ENCODE peak calls at places on chromosomes 11 and 22, in nine cellular contexts. One of them, this sample, is unnamed.

GRCh38 chr11:7651700-7652099 is 21.6 kb downstream of the CYB5R2 start:
- DNase-seq in left ventricle myocardium superior: peak
- DNase-seq in HCT116: no peak
- DNase-seq in NCI-H1105 treated with DMSO at 0.1 percent for 48 hours: no peak
- DNase-seq in AG04450: no peak
- DNase-seq in NCI-H1436: no peak
- DNase-seq in GM20000: no peak
- DNase-seq in HTR-8/SVneo: no peak
- DNase-seq in ovary: no peak
- DNase-seq in this sample: no peak

GRCh38 chr22:45163074-45163416 is 680 bp upstream of the NUP50 start:
- DNase-seq in NCI-H1436: peak
- DNase-seq in ovary: no peak
- DNase-seq in GM20000: no peak
- DNase-seq in left ventricle myocardium superior: no peak
- DNase-seq in AG04450: no peak
- DNase-seq in NCI-H1105 treated with DMSO at 0.1 percent for 48 hours: peak
- DNase-seq in HCT116: no peak
- DNase-seq in HTR-8/SVneo: peak
- DNase-seq in this sample: no peak

GRCh38 chr22:49964493-49965290 is 4.1 kb downstream of the PIM3 start:
- DNase-seq in GM20000: no peak
- DNase-seq in NCI-H1105 treated with DMSO at 0.1 percent for 48 hours: no peak
- DNase-seq in ovary: peak
- DNase-seq in AG04450: no peak
- DNase-seq in HTR-8/SVneo: no peak
- DNase-seq in HCT116: no peak
- DNase-seq in left ventricle myocardium superior: peak
- DNase-seq in NCI-H1436: no peak
- DNase-seq in this sample: peak

GRCh38 chr11:108224908-108225786 is 2.3 kb downstream of the ATM start:
- DNase-seq in NCI-H1436: no peak
- DNase-seq in ovary: no peak
- DNase-seq in NCI-H1105 treated with DMSO at 0.1 percent for 48 hours: no peak
- DNase-seq in HTR-8/SVneo: no peak
- DNase-seq in GM20000: no peak
- DNase-seq in HCT116: no peak
- DNase-seq in AG04450: no peak
- DNase-seq in left ventricle myocardium superior: no peak
- DNase-seq in this sample: peak

GRCh38 chr11:2072551-2073261 is 66.5 kb downstream of the IGF2 start:
- DNase-seq in ovary: no peak
- DNase-seq in NCI-H1105 treated with DMSO at 0.1 percent for 48 hours: no peak
- DNase-seq in HTR-8/SVneo: no peak
- DNase-seq in GM20000: no peak
- DNase-seq in NCI-H1436: no peak
- DNase-seq in AG04450: no peak
- DNase-seq in left ventricle myocardium superior: no peak
- DNase-seq in HCT116: no peak
- DNase-seq in this sample: no peak

GRCh38 chr11:95432714-95433503 is 201.9 kb upstream of the SESN3 start:
- DNase-seq in left ventricle myocardium superior: no peak
- DNase-seq in NCI-H1436: no peak
- DNase-seq in NCI-H1105 treated with DMSO at 0.1 percent for 48 hours: no peak
- DNase-seq in HTR-8/SVneo: no peak
- DNase-seq in GM20000: no peak
- DNase-seq in AG04450: no peak
- DNase-seq in ovary: no peak
- DNase-seq in HCT116: no peak
- DNase-seq in this sample: no peak

GRCh38 chr11:28822596-28822995 is 714.4 kb downstream of the METTL15 start:
- DNase-seq in NCI-H1105 treated with DMSO at 0.1 percent for 48 hours: no peak
- DNase-seq in AG04450: no peak
- DNase-seq in HTR-8/SVneo: no peak
- DNase-seq in NCI-H1436: no peak
- DNase-seq in ovary: no peak
- DNase-seq in GM20000: no peak
- DNase-seq in left ventricle myocardium superior: no peak
- DNase-seq in HCT116: no peak
- DNase-seq in this sample: no peak

GRCh38 chr22:39356464-39356863 is 6.7 kb downstream of the SYNGR1 start:
- DNase-seq in HTR-8/SVneo: no peak
- DNase-seq in ovary: no peak
- DNase-seq in AG04450: no peak
- DNase-seq in GM20000: no peak
- DNase-seq in NCI-H1105 treated with DMSO at 0.1 percent for 48 hours: no peak
- DNase-seq in left ventricle myocardium superior: no peak
- DNase-seq in NCI-H1436: no peak
- DNase-seq in HCT116: no peak
- DNase-seq in this sample: no peak

GRCh38 chr11:16604784-16605439 is 133.5 kb upstream of the C11orf58 start:
- DNase-seq in HCT116: no peak
- DNase-seq in GM20000: peak
- DNase-seq in HTR-8/SVneo: no peak
- DNase-seq in NCI-H1105 treated with DMSO at 0.1 percent for 48 hours: peak
- DNase-seq in NCI-H1436: no peak
- DNase-seq in AG04450: no peak
- DNase-seq in ovary: peak
- DNase-seq in left ventricle myocardium superior: peak
- DNase-seq in this sample: no peak

GRCh38 chr11:107856981-107857517 is 1.5 kb downstream of the SLC35F2 start:
- DNase-seq in AG04450: no peak
- DNase-seq in HTR-8/SVneo: no peak
- DNase-seq in left ventricle myocardium superior: no peak
- DNase-seq in HCT116: peak
- DNase-seq in GM20000: no peak
- DNase-seq in NCI-H1105 treated with DMSO at 0.1 percent for 48 hours: no peak
- DNase-seq in NCI-H1436: no peak
- DNase-seq in ovary: no peak
- DNase-seq in this sample: no peak

GRCh38 chr11:104650234-104650633 is 248.0 kb downstream of the CASP12 start:
- DNase-seq in NCI-H1105 treated with DMSO at 0.1 percent for 48 hours: no peak
- DNase-seq in AG04450: no peak
- DNase-seq in ovary: no peak
- DNase-seq in HCT116: no peak
- DNase-seq in GM20000: no peak
- DNase-seq in left ventricle myocardium superior: no peak
- DNase-seq in HTR-8/SVneo: no peak
- DNase-seq in NCI-H1436: no peak
- DNase-seq in this sample: no peak

GRCh38 chr22:25094579-25094978 is 105.1 kb upstream of the CRYBB3 start:
- DNase-seq in HTR-8/SVneo: no peak
- DNase-seq in NCI-H1105 treated with DMSO at 0.1 percent for 48 hours: no peak
- DNase-seq in GM20000: no peak
- DNase-seq in HCT116: no peak
- DNase-seq in AG04450: no peak
- DNase-seq in ovary: no peak
- DNase-seq in NCI-H1436: no peak
- DNase-seq in left ventricle myocardium superior: no peak
- DNase-seq in this sample: no peak

GRCh38 chr11:12787847-12788246 is 113.6 kb downstream of the TEAD1 start:
- DNase-seq in GM20000: no peak
- DNase-seq in NCI-H1436: no peak
- DNase-seq in HCT116: no peak
- DNase-seq in HTR-8/SVneo: no peak
- DNase-seq in AG04450: no peak
- DNase-seq in ovary: no peak
- DNase-seq in NCI-H1105 treated with DMSO at 0.1 percent for 48 hours: no peak
- DNase-seq in left ventricle myocardium superior: no peak
- DNase-seq in this sample: no peak

GRCh38 chr11:69922015-69922595 is 102.9 kb upstream of the FGF3 start:
- DNase-seq in AG04450: no peak
- DNase-seq in ovary: no peak
- DNase-seq in NCI-H1436: no peak
- DNase-seq in NCI-H1105 treated with DMSO at 0.1 percent for 48 hours: no peak
- DNase-seq in GM20000: no peak
- DNase-seq in left ventricle myocardium superior: peak
- DNase-seq in HCT116: no peak
- DNase-seq in HTR-8/SVneo: no peak
- DNase-seq in this sample: no peak

GRCh38 chr11:7571640-7572000 is 57.8 kb downstream of the PPFIBP2 start:
- DNase-seq in NCI-H1436: peak
- DNase-seq in left ventricle myocardium superior: peak
- DNase-seq in AG04450: peak
- DNase-seq in ovary: peak
- DNase-seq in HTR-8/SVneo: peak
- DNase-seq in NCI-H1105 treated with DMSO at 0.1 percent for 48 hours: peak
- DNase-seq in HCT116: peak
- DNase-seq in GM20000: peak
- DNase-seq in this sample: no peak

GRCh38 chr11:56783448-56784041 is 35.0 kb upstream of the OR9G4 start:
- DNase-seq in HCT116: peak
- DNase-seq in NCI-H1105 treated with DMSO at 0.1 percent for 48 hours: peak
- DNase-seq in ovary: no peak
- DNase-seq in HTR-8/SVneo: peak
- DNase-seq in NCI-H1436: peak
- DNase-seq in AG04450: peak
- DNase-seq in GM20000: peak
- DNase-seq in left ventricle myocardium superior: no peak
- DNase-seq in this sample: no peak

GRCh38 chr11:34204396-34205279 is 99.2 kb downstream of the NAT10 start:
- DNase-seq in NCI-H1105 treated with DMSO at 0.1 percent for 48 hours: no peak
- DNase-seq in HCT116: peak
- DNase-seq in AG04450: no peak
- DNase-seq in GM20000: no peak
- DNase-seq in HTR-8/SVneo: no peak
- DNase-seq in NCI-H1436: no peak
- DNase-seq in ovary: no peak
- DNase-seq in left ventricle myocardium superior: no peak
- DNase-seq in this sample: no peak

GRCh38 chr11:125075900-125076317 is 12.8 kb downstream of the SLC37A2 start:
- DNase-seq in NCI-H1105 treated with DMSO at 0.1 percent for 48 hours: no peak
- DNase-seq in left ventricle myocardium superior: no peak
- DNase-seq in HTR-8/SVneo: no peak
- DNase-seq in HCT116: no peak
- DNase-seq in GM20000: no peak
- DNase-seq in ovary: no peak
- DNase-seq in AG04450: no peak
- DNase-seq in NCI-H1436: no peak
- DNase-seq in this sample: no peak

GRCh38 chr11:105767945-105768344 is 158.1 kb downstream of the GRIA4 start:
- DNase-seq in left ventricle myocardium superior: no peak
- DNase-seq in NCI-H1436: no peak
- DNase-seq in ovary: no peak
- DNase-seq in NCI-H1105 treated with DMSO at 0.1 percent for 48 hours: peak
- DNase-seq in AG04450: no peak
- DNase-seq in HTR-8/SVneo: no peak
- DNase-seq in HCT116: no peak
- DNase-seq in GM20000: no peak
- DNase-seq in this sample: no peak

GRCh38 chr11:20110908-20111669 is 49.2 kb downstream of the DBX1 start:
- DNase-seq in NCI-H1105 treated with DMSO at 0.1 percent for 48 hours: peak
- DNase-seq in GM20000: peak
- DNase-seq in left ventricle myocardium superior: no peak
- DNase-seq in HTR-8/SVneo: peak
- DNase-seq in HCT116: peak
- DNase-seq in NCI-H1436: peak
- DNase-seq in AG04450: no peak
- DNase-seq in ovary: peak
- DNase-seq in this sample: peak

GRCh38 chr22:39721456-39722325 is 151.1 kb downstream of the CACNA1I start:
- DNase-seq in NCI-H1105 treated with DMSO at 0.1 percent for 48 hours: no peak
- DNase-seq in ovary: no peak
- DNase-seq in NCI-H1436: no peak
- DNase-seq in left ventricle myocardium superior: no peak
- DNase-seq in HCT116: no peak
- DNase-seq in GM20000: no peak
- DNase-seq in HTR-8/SVneo: no peak
- DNase-seq in AG04450: no peak
- DNase-seq in this sample: no peak

GRCh38 chr11:8732748-8733241 is 50.2 kb downstream of the RPL27A start:
- DNase-seq in HTR-8/SVneo: peak
- DNase-seq in left ventricle myocardium superior: peak
- DNase-seq in NCI-H1436: no peak
- DNase-seq in ovary: peak
- DNase-seq in AG04450: no peak
- DNase-seq in NCI-H1105 treated with DMSO at 0.1 percent for 48 hours: no peak
- DNase-seq in HCT116: no peak
- DNase-seq in GM20000: no peak
- DNase-seq in this sample: no peak

GRCh38 chr11:45102810-45103621 is 43.4 kb upstream of the PRDM11 start:
- DNase-seq in HTR-8/SVneo: peak
- DNase-seq in GM20000: peak
- DNase-seq in NCI-H1436: peak
- DNase-seq in left ventricle myocardium superior: peak
- DNase-seq in HCT116: peak
- DNase-seq in ovary: peak
- DNase-seq in NCI-H1105 treated with DMSO at 0.1 percent for 48 hours: peak
- DNase-seq in AG04450: no peak
- DNase-seq in this sample: peak

GRCh38 chr11:129639300-129639699 is 176.3 kb upstream of the TMEM45B start:
- DNase-seq in AG04450: peak
- DNase-seq in HTR-8/SVneo: peak
- DNase-seq in HCT116: peak
- DNase-seq in NCI-H1105 treated with DMSO at 0.1 percent for 48 hours: no peak
- DNase-seq in GM20000: no peak
- DNase-seq in NCI-H1436: no peak
- DNase-seq in left ventricle myocardium superior: no peak
- DNase-seq in ovary: no peak
- DNase-seq in this sample: no peak

GRCh38 chr22:22446527-22446926 is 62.0 kb downstream of the ZNF280B start:
- DNase-seq in NCI-H1105 treated with DMSO at 0.1 percent for 48 hours: peak
- DNase-seq in HTR-8/SVneo: no peak
- DNase-seq in AG04450: no peak
- DNase-seq in left ventricle myocardium superior: no peak
- DNase-seq in GM20000: no peak
- DNase-seq in HCT116: no peak
- DNase-seq in ovary: no peak
- DNase-seq in NCI-H1436: no peak
- DNase-seq in this sample: no peak

This sample was measured in naive thymus-derived CD4-positive, alpha-beta T cell.